ENCODE peak calls at places on chromosomes 12 and 14, in five cellular contexts. One of them, this sample, is unnamed.

GRCh38 chr12:57807285-57807684 is 11.2 kb downstream of the AVIL start:
- DNase-seq in HS-27A: no peak
- DNase-seq in activated CD4-positive, alpha-beta T cell treated with anti-CD3 and anti-CD28 coated beads, Interleukin-2, amount 10 ng/mL, durations not matched to agents 7 days and 5 days: no peak
- DNase-seq in pancreas: no peak
- DNase-seq in activated T-cell treated with anti-CD3 and anti-CD28 coated beads for 48 hours: no peak
- DNase-seq in this sample: no peak

GRCh38 chr12:90809941-90810340 is 145.0 kb downstream of the CCER1 start:
- DNase-seq in pancreas: no peak
- DNase-seq in activated T-cell treated with anti-CD3 and anti-CD28 coated beads for 48 hours: no peak
- DNase-seq in HS-27A: no peak
- DNase-seq in activated CD4-positive, alpha-beta T cell treated with anti-CD3 and anti-CD28 coated beads, Interleukin-2, amount 10 ng/mL, durations not matched to agents 7 days and 5 days: no peak
- DNase-seq in this sample: no peak

GRCh38 chr12:121796855-121797751 is 3.6 kb upstream of the RHOF start:
- DNase-seq in activated CD4-positive, alpha-beta T cell treated with anti-CD3 and anti-CD28 coated beads, Interleukin-2, amount 10 ng/mL, durations not matched to agents 7 days and 5 days: no peak
- DNase-seq in activated T-cell treated with anti-CD3 and anti-CD28 coated beads for 48 hours: no peak
- DNase-seq in pancreas: peak; percentile 98
- DNase-seq in HS-27A: no peak
- DNase-seq in this sample: no peak

GRCh38 chr12:31650927-31651326 is 8.6 kb upstream of the ETFBKMT start:
- DNase-seq in activated T-cell treated with anti-CD3 and anti-CD28 coated beads for 48 hours: no peak
- DNase-seq in activated CD4-positive, alpha-beta T cell treated with anti-CD3 and anti-CD28 coated beads, Interleukin-2, amount 10 ng/mL, durations not matched to agents 7 days and 5 days: no peak
- DNase-seq in pancreas: peak; percentile 29
- DNase-seq in HS-27A: no peak
- DNase-seq in this sample: no peak

GRCh38 chr12:72471806-72472205 is 199.6 kb downstream of the TRHDE start:
- DNase-seq in HS-27A: no peak
- DNase-seq in activated T-cell treated with anti-CD3 and anti-CD28 coated beads for 48 hours: no peak
- DNase-seq in activated CD4-positive, alpha-beta T cell treated with anti-CD3 and anti-CD28 coated beads, Interleukin-2, amount 10 ng/mL, durations not matched to agents 7 days and 5 days: no peak
- DNase-seq in pancreas: no peak
- DNase-seq in this sample: no peak

GRCh38 chr14:82091097-82091496 is 557.4 kb upstream of the SEL1L start:
- DNase-seq in activated T-cell treated with anti-CD3 and anti-CD28 coated beads for 48 hours: no peak
- DNase-seq in activated CD4-positive, alpha-beta T cell treated with anti-CD3 and anti-CD28 coated beads, Interleukin-2, amount 10 ng/mL, durations not matched to agents 7 days and 5 days: no peak
- DNase-seq in HS-27A: no peak
- DNase-seq in pancreas: no peak
- DNase-seq in this sample: no peak

GRCh38 chr12:124543052-124543590 is 24.3 kb downstream of the NCOR2 start:
- DNase-seq in HS-27A: no peak
- DNase-seq in activated T-cell treated with anti-CD3 and anti-CD28 coated beads for 48 hours: no peak
- DNase-seq in pancreas: no peak
- DNase-seq in activated CD4-positive, alpha-beta T cell treated with anti-CD3 and anti-CD28 coated beads, Interleukin-2, amount 10 ng/mL, durations not matched to agents 7 days and 5 days: peak; percentile 24
- DNase-seq in this sample: no peak

GRCh38 chr12:6039894-6040601 is 84.4 kb downstream of the VWF start:
- DNase-seq in HS-27A: no peak
- DNase-seq in activated CD4-positive, alpha-beta T cell treated with anti-CD3 and anti-CD28 coated beads, Interleukin-2, amount 10 ng/mL, durations not matched to agents 7 days and 5 days: peak; percentile 57
- DNase-seq in pancreas: peak; percentile 53
- DNase-seq in activated T-cell treated with anti-CD3 and anti-CD28 coated beads for 48 hours: peak; percentile 30
- DNase-seq in this sample: peak; percentile 47

GRCh38 chr12:132560421-132560830 is 50.0 kb downstream of the LRCOL1 start:
- DNase-seq in pancreas: peak; percentile 45
- DNase-seq in activated CD4-positive, alpha-beta T cell treated with anti-CD3 and anti-CD28 coated beads, Interleukin-2, amount 10 ng/mL, durations not matched to agents 7 days and 5 days: peak; percentile 19
- DNase-seq in HS-27A: no peak
- DNase-seq in activated T-cell treated with anti-CD3 and anti-CD28 coated beads for 48 hours: peak; percentile 21
- DNase-seq in this sample: no peak

GRCh38 chr12:94674835-94675234 is 24.5 kb upstream of the TMCC3 start:
- DNase-seq in activated CD4-positive, alpha-beta T cell treated with anti-CD3 and anti-CD28 coated beads, Interleukin-2, amount 10 ng/mL, durations not matched to agents 7 days and 5 days: no peak
- DNase-seq in pancreas: no peak
- DNase-seq in activated T-cell treated with anti-CD3 and anti-CD28 coated beads for 48 hours: no peak
- DNase-seq in HS-27A: no peak
- DNase-seq in this sample: no peak

GRCh38 chr14:44912041-44912869 is 49.5 kb downstream of the KLHL28 start:
- DNase-seq in HS-27A: no peak
- DNase-seq in activated CD4-positive, alpha-beta T cell treated with anti-CD3 and anti-CD28 coated beads, Interleukin-2, amount 10 ng/mL, durations not matched to agents 7 days and 5 days: no peak
- DNase-seq in pancreas: peak; percentile 11
- DNase-seq in activated T-cell treated with anti-CD3 and anti-CD28 coated beads for 48 hours: no peak
- DNase-seq in this sample: no peak

GRCh38 chr14:69226736-69227135 is 33.2 kb upstream of the GALNT16 start:
- DNase-seq in activated CD4-positive, alpha-beta T cell treated with anti-CD3 and anti-CD28 coated beads, Interleukin-2, amount 10 ng/mL, durations not matched to agents 7 days and 5 days: no peak
- DNase-seq in pancreas: no peak
- DNase-seq in HS-27A: no peak
- DNase-seq in activated T-cell treated with anti-CD3 and anti-CD28 coated beads for 48 hours: no peak
- DNase-seq in this sample: no peak

GRCh38 chr12:89439946-89440345 is 84.7 kb downstream of the GALNT4 start:
- DNase-seq in pancreas: no peak
- DNase-seq in activated CD4-positive, alpha-beta T cell treated with anti-CD3 and anti-CD28 coated beads, Interleukin-2, amount 10 ng/mL, durations not matched to agents 7 days and 5 days: no peak
- DNase-seq in HS-27A: no peak
- DNase-seq in activated T-cell treated with anti-CD3 and anti-CD28 coated beads for 48 hours: no peak
- DNase-seq in this sample: no peak

GRCh38 chr14:23286904-23287479 is 1.1 kb upstream of the HOMEZ start:
- DNase-seq in HS-27A: no peak
- DNase-seq in activated T-cell treated with anti-CD3 and anti-CD28 coated beads for 48 hours: no peak
- DNase-seq in activated CD4-positive, alpha-beta T cell treated with anti-CD3 and anti-CD28 coated beads, Interleukin-2, amount 10 ng/mL, durations not matched to agents 7 days and 5 days: no peak
- DNase-seq in pancreas: no peak
- DNase-seq in this sample: peak; percentile 4

GRCh38 chr12:92139634-92140555 is 5.8 kb downstream of the BTG1 start:
- DNase-seq in activated T-cell treated with anti-CD3 and anti-CD28 coated beads for 48 hours: no peak
- DNase-seq in HS-27A: no peak
- DNase-seq in pancreas: no peak
- DNase-seq in activated CD4-positive, alpha-beta T cell treated with anti-CD3 and anti-CD28 coated beads, Interleukin-2, amount 10 ng/mL, durations not matched to agents 7 days and 5 days: no peak
- DNase-seq in this sample: no peak

GRCh38 chr12:50620050-50620974 is 115.5 kb downstream of the DIP2B start:
- DNase-seq in activated T-cell treated with anti-CD3 and anti-CD28 coated beads for 48 hours: peak; percentile 23
- DNase-seq in HS-27A: no peak
- DNase-seq in activated CD4-positive, alpha-beta T cell treated with anti-CD3 and anti-CD28 coated beads, Interleukin-2, amount 10 ng/mL, durations not matched to agents 7 days and 5 days: no peak
- DNase-seq in pancreas: no peak
- DNase-seq in this sample: no peak

GRCh38 chr12:15834575-15834974 is 45.4 kb upstream of the EPS8 start:
- DNase-seq in HS-27A: no peak
- DNase-seq in activated T-cell treated with anti-CD3 and anti-CD28 coated beads for 48 hours: no peak
- DNase-seq in activated CD4-positive, alpha-beta T cell treated with anti-CD3 and anti-CD28 coated beads, Interleukin-2, amount 10 ng/mL, durations not matched to agents 7 days and 5 days: no peak
- DNase-seq in pancreas: no peak
- DNase-seq in this sample: no peak

GRCh38 chr12:100959481-100959880 is 164.9 kb downstream of the ANO4 start:
- DNase-seq in pancreas: no peak
- DNase-seq in activated CD4-positive, alpha-beta T cell treated with anti-CD3 and anti-CD28 coated beads, Interleukin-2, amount 10 ng/mL, durations not matched to agents 7 days and 5 days: no peak
- DNase-seq in HS-27A: no peak
- DNase-seq in activated T-cell treated with anti-CD3 and anti-CD28 coated beads for 48 hours: no peak
- DNase-seq in this sample: no peak

GRCh38 chr14:100857923-100858837 is 32.3 kb downstream of the MEG3 start:
- DNase-seq in pancreas: no peak
- DNase-seq in activated T-cell treated with anti-CD3 and anti-CD28 coated beads for 48 hours: no peak
- DNase-seq in activated CD4-positive, alpha-beta T cell treated with anti-CD3 and anti-CD28 coated beads, Interleukin-2, amount 10 ng/mL, durations not matched to agents 7 days and 5 days: no peak
- DNase-seq in HS-27A: no peak
- DNase-seq in this sample: no peak

GRCh38 chr14:50875359-50876090 is 3.7 kb downstream of the ABHD12B start:
- DNase-seq in HS-27A: no peak
- DNase-seq in pancreas: no peak
- DNase-seq in activated CD4-positive, alpha-beta T cell treated with anti-CD3 and anti-CD28 coated beads, Interleukin-2, amount 10 ng/mL, durations not matched to agents 7 days and 5 days: peak; percentile 85
- DNase-seq in activated T-cell treated with anti-CD3 and anti-CD28 coated beads for 48 hours: peak; percentile 63
- DNase-seq in this sample: no peak

GRCh38 chr12:77847060-77847541 is 16.4 kb downstream of the NAV3 start:
- DNase-seq in activated T-cell treated with anti-CD3 and anti-CD28 coated beads for 48 hours: no peak
- DNase-seq in pancreas: no peak
- DNase-seq in HS-27A: no peak
- DNase-seq in activated CD4-positive, alpha-beta T cell treated with anti-CD3 and anti-CD28 coated beads, Interleukin-2, amount 10 ng/mL, durations not matched to agents 7 days and 5 days: no peak
- DNase-seq in this sample: no peak

GRCh38 chr12:55699471-55700055 is 8.1 kb downstream of the ITGA7 start:
- DNase-seq in HS-27A: no peak
- DNase-seq in pancreas: no peak
- DNase-seq in activated CD4-positive, alpha-beta T cell treated with anti-CD3 and anti-CD28 coated beads, Interleukin-2, amount 10 ng/mL, durations not matched to agents 7 days and 5 days: no peak
- DNase-seq in activated T-cell treated with anti-CD3 and anti-CD28 coated beads for 48 hours: no peak
- DNase-seq in this sample: no peak

GRCh38 chr12:53327435-53328042 is 6.1 kb upstream of the AAAS start:
- DNase-seq in activated CD4-positive, alpha-beta T cell treated with anti-CD3 and anti-CD28 coated beads, Interleukin-2, amount 10 ng/mL, durations not matched to agents 7 days and 5 days: no peak
- DNase-seq in HS-27A: no peak
- DNase-seq in pancreas: no peak
- DNase-seq in activated T-cell treated with anti-CD3 and anti-CD28 coated beads for 48 hours: no peak
- DNase-seq in this sample: peak; percentile 11

GRCh38 chr14:89870335-89870734 is 84.2 kb downstream of the EFCAB11 start:
- DNase-seq in activated T-cell treated with anti-CD3 and anti-CD28 coated beads for 48 hours: no peak
- DNase-seq in activated CD4-positive, alpha-beta T cell treated with anti-CD3 and anti-CD28 coated beads, Interleukin-2, amount 10 ng/mL, durations not matched to agents 7 days and 5 days: no peak
- DNase-seq in HS-27A: no peak
- DNase-seq in pancreas: no peak
- DNase-seq in this sample: no peak

GRCh38 chr14:85622106-85622505 is 92.2 kb downstream of the FLRT2 start:
- DNase-seq in pancreas: no peak
- DNase-seq in activated CD4-positive, alpha-beta T cell treated with anti-CD3 and anti-CD28 coated beads, Interleukin-2, amount 10 ng/mL, durations not matched to agents 7 days and 5 days: no peak
- DNase-seq in HS-27A: no peak
- DNase-seq in activated T-cell treated with anti-CD3 and anti-CD28 coated beads for 48 hours: no peak
- DNase-seq in this sample: no peak

GRCh38 chr12:90978117-90978770 is 23.3 kb upstream of the CCER1 start:
- DNase-seq in activated T-cell treated with anti-CD3 and anti-CD28 coated beads for 48 hours: no peak
- DNase-seq in HS-27A: peak; percentile 42
- DNase-seq in pancreas: no peak
- DNase-seq in activated CD4-positive, alpha-beta T cell treated with anti-CD3 and anti-CD28 coated beads, Interleukin-2, amount 10 ng/mL, durations not matched to agents 7 days and 5 days: no peak
- DNase-seq in this sample: peak; percentile 47

GRCh38 chr14:49424436-49425331 is 161.5 kb downstream of the RPS29 start:
- DNase-seq in activated T-cell treated with anti-CD3 and anti-CD28 coated beads for 48 hours: no peak
- DNase-seq in activated CD4-positive, alpha-beta T cell treated with anti-CD3 and anti-CD28 coated beads, Interleukin-2, amount 10 ng/mL, durations not matched to agents 7 days and 5 days: no peak
- DNase-seq in pancreas: no peak
- DNase-seq in HS-27A: no peak
- DNase-seq in this sample: no peak

GRCh38 chr12:108240928-108241327 is 98.2 kb downstream of the CMKLR1 start:
- DNase-seq in HS-27A: no peak
- DNase-seq in activated T-cell treated with anti-CD3 and anti-CD28 coated beads for 48 hours: no peak
- DNase-seq in activated CD4-positive, alpha-beta T cell treated with anti-CD3 and anti-CD28 coated beads, Interleukin-2, amount 10 ng/mL, durations not matched to agents 7 days and 5 days: no peak
- DNase-seq in pancreas: no peak
- DNase-seq in this sample: no peak

GRCh38 chr14:100072783-100073346 is 7.6 kb downstream of the EVL start:
- DNase-seq in pancreas: no peak
- DNase-seq in activated T-cell treated with anti-CD3 and anti-CD28 coated beads for 48 hours: no peak
- DNase-seq in activated CD4-positive, alpha-beta T cell treated with anti-CD3 and anti-CD28 coated beads, Interleukin-2, amount 10 ng/mL, durations not matched to agents 7 days and 5 days: peak; percentile 71
- DNase-seq in HS-27A: no peak
- DNase-seq in this sample: no peak

GRCh38 chr14:32693114-32693513 is 245.6 kb upstream of the NPAS3 start:
- DNase-seq in activated T-cell treated with anti-CD3 and anti-CD28 coated beads for 48 hours: no peak
- DNase-seq in pancreas: no peak
- DNase-seq in HS-27A: no peak
- DNase-seq in activated CD4-positive, alpha-beta T cell treated with anti-CD3 and anti-CD28 coated beads, Interleukin-2, amount 10 ng/mL, durations not matched to agents 7 days and 5 days: no peak
- DNase-seq in this sample: no peak